ENCODE peak calls at places on chromosomes 7 and 10, in five cellular contexts. W is mammary epithelial cell, L is transverse colon, X is endodermal cell, E is mucosa of descending colon. M is an unnamed sample.

GRCh38 chr10:132738454-132739224 is 47.3 kb downstream of the NKX6-2 start:
- DNase-seq in W (no peak), L (no peak), X (no peak), E (no peak), M (no peak)

GRCh38 chr7:116863168-116863670 is 832 bp downstream of the CAPZA2 start:
- DNase-seq in W (peak; percentile 30), L (peak; percentile 23), X (peak; percentile 71), E (peak; percentile 37), M (no peak)

GRCh38 chr10:114526497-114527238 is 122.4 kb upstream of the AFAP1L2 start:
- DNase-seq in W (peak; percentile 91), L (peak; percentile 91), X (peak; percentile 95), E (peak; percentile 93), M (peak; percentile 31)

GRCh38 chr10:70201105-70201504 is 30.8 kb upstream of the SAR1A start:
- DNase-seq in W (no peak), L (no peak), X (no peak), E (no peak), M (no peak)

GRCh38 chr10:42367532-42368230 is 270.7 kb downstream of the ZNF33B start:
- DNase-seq in W (peak; percentile 94), L (peak; percentile 9), X (no peak), E (peak; percentile 76), M (peak; percentile 67)

GRCh38 chr7:66807736-66808135 is 67.2 kb downstream of the RABGEF1 start:
- DNase-seq in W (no peak), L (no peak), X (no peak), E (no peak), M (no peak)

GRCh38 chr10:119655566-119656001 is 4.4 kb downstream of the BAG3 start:
- DNase-seq in W (peak; percentile 85), L (peak; percentile 52), X (no peak), E (peak; percentile 29), M (no peak)

GRCh38 chr7:1873857-1874521 is 203.9 kb downstream of the ELFN1 start:
- DNase-seq in W (no peak), L (no peak), X (no peak), E (no peak), M (no peak)

GRCh38 chr10:115844592-115844991 is 428.4 kb downstream of the GFRA1 start:
- DNase-seq in W (no peak), L (no peak), X (no peak), E (no peak), M (no peak)

GRCh38 chr7:37921340-37921805 is 933 bp downstream of the EPDR1 start:
- DNase-seq in W (no peak), L (peak; percentile 45), X (peak; percentile 83), E (peak; percentile 28), M (no peak)

GRCh38 chr7:158000160-158000559 is 587.5 kb downstream of the PTPRN2 start:
- DNase-seq in W (no peak), L (no peak), X (no peak), E (no peak), M (no peak)

GRCh38 chr7:150404785-150405583 is 25.9 kb downstream of the ZNF775 start:
- DNase-seq in W (peak; percentile 70), L (peak; percentile 92), X (peak; percentile 94), E (peak; percentile 91), M (peak; percentile 54)

GRCh38 chr10:1120761-1121160 is 64.6 kb downstream of the WDR37 start:
- DNase-seq in W (no peak), L (no peak), X (no peak), E (no peak), M (no peak)

GRCh38 chr7:15315678-15316077 is 246.1 kb downstream of the AGMO start:
- DNase-seq in W (no peak), L (no peak), X (no peak), E (no peak), M (no peak)

GRCh38 chr7:138008588-138009349 is 6.9 kb upstream of the CREB3L2 start:
- DNase-seq in W (peak; percentile 53), L (peak; percentile 24), X (peak; percentile 67), E (peak; percentile 27), M (no peak)

GRCh38 chr7:106757846-106758245 is 96.9 kb upstream of the CCDC71L start:
- DNase-seq in W (no peak), L (peak; percentile 38), X (no peak), E (peak; percentile 41), M (no peak)

GRCh38 chr7:28748934-28749584 is 209.1 kb downstream of the TRIL start:
- DNase-seq in W (peak; percentile 82), L (no peak), X (peak; percentile 65), E (no peak), M (peak; percentile 18)

GRCh38 chr7:151553356-151553755 is 33.7 kb upstream of the RHEB start:
- DNase-seq in W (no peak), L (no peak), X (peak; percentile 62), E (no peak), M (no peak)

GRCh38 chr10:130756651-130757050 is 554.9 kb downstream of the TCERG1L start:
- DNase-seq in W (no peak), L (no peak), X (no peak), E (no peak), M (no peak)

GRCh38 chr10:132100556-132101349 is 35.0 kb downstream of the JAKMIP3 start:
- DNase-seq in W (no peak), L (no peak), X (peak; percentile 33), E (no peak), M (no peak)

DNA sequence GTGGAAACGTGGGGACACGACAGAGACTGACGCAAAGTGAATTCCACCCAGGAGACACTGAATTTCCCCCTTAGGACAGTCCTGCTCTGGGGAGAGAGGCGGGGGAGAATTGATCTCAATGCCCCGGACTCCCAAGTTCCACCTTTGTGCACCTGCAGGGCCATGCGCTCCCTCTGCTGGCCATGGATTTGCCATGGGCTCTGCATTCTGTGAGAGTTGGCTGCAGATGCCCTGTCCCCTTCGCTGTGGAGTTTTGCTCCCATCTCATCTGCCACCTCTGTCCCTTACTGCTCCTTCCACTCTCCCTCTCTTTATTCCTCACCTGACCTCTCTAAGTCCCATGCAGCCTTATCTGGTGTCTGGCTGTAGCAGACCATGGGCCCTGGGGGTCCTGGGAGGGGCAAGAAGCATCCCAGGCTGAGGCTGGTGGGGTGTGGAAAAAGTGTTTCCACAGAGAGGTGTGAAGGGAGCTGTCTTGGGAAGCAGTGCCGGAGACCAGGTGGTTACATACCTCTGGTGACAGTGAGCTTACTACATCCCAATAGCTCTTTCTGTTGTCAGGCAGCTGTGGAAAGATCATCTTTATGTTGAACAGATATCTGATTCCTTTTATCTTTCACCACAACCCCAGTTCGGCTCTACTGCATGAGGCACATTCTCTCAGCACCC is 14.3 kb downstream of the GHRHR start:
- DNase-seq in W (peak; percentile 21), L (peak; percentile 72), X (peak; percentile 91), E (peak; percentile 88), M (no peak)
- TF ChIP-seq CTCF in W (peak; percentile 53), L (peak; percentile 50), X (peak; percentile 86), E (peak; percentile 32), M (no peak)

DNA sequence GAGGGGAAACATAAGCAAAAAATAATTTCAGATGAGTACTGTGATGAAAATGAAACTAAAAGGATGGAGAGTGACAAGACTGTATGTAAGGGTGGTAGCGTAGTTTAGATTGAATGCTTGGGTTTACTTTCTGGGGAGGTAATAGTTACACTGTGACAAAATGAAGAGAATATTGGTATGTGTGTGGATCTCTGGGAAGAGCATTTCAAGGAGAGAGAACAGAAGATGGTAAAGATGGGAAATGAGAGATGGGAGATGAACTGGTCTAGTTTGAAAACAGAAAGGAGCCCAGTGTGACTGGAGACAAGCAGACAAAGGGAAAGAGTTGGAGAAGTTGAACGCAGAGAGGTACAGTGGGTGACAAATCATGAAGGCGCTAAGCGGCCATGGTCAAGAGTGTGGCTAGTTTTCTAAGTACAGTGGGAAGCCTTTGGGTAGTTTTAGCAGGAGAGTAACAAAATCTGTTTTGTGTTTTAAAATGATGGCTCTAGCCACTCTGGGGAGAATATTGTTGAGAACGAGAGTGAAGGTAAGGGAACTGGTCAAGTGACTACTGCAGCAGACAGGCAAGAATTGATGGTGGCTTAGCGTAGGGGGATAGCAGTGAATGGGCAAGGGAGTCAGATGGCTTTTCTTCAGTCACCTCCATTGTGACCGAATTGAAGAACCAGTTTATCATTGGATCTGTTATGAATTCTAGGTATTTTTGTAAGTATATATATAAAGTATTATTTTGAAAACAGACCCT is 22.6 kb downstream of the PALS2 start:
- DNase-seq in W (no peak), L (no peak), X (no peak), E (no peak), M (no peak)
- H3K4me3 ChIP-seq in W (no peak overlapping the region), L (no peak overlapping the region), X (no peak overlapping the region), E (no peak overlapping the region), M (no peak overlapping the region)

DNA sequence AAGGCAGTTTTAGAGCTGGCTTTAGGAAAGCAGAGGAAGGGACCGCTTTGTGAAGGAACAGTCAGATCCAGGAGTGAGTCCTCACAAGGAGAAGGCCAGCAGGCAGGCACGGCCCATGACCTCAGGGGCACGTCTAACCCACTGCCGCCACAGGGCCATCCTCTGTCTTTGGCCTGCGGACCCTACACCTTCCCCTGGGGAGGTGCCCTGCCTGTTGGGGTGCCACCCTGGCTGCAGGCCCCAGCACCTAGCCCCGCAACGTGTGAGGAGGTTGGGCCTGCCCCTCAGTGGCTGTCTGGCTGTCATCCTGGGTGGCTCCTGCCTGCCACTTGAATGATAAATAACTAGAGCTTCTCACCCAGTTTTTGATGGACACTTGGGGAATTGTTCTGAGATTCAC is 31.0 kb upstream of the TRIM8 start:
- DNase-seq in W (no peak), L (no peak), X (no peak), E (no peak), M (no peak)
- H3K4me1 ChIP-seq in W (peaks cover 10% of the 10 kb centered on the region), L (peaks cover 38% of the 10 kb centered on the region), X (peaks cover 11% of the 10 kb centered on the region), E (no peaks in the 10 kb centered on the region), M (peaks cover 11% of the 10 kb centered on the region)

DNA sequence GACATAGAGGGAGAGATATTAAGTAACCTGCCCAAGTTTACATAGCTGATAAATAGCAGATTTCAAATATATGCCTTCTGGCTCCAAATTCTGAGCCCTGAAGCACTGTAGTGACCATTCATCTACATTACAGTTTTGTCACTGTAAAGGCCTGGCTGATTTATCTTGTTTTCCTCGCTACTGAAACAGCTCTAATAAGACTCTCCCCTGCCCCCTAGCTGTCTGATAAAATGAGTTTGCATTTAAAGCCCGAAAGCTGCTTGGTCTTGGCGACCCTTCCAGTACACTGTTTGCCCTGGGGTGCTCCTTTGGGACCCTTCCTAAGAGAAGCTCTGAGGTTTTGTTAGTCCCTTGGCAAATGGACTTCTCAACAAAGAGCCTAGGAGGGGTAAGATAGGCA is 59.7 kb upstream of the RAB11FIP2 start:
- DNase-seq in W (peak; percentile 1), L (no peak), X (peak; percentile 69), E (peak; percentile 53), M (no peak)
- TF ChIP-seq CTCF in W (no peak), L (peak; percentile 17), X (peak; percentile 77), E (no peak), M (no peak)

GRCh38 chr7:65269150-65269856 is 104.4 kb upstream of the ZNF92 start:
- DNase-seq in W (peak; percentile 80), L (no peak), X (peak; percentile 99), E (peak; percentile 7), M (no peak)

GRCh38 chr7:65264258-65264657 is 109.4 kb upstream of the ZNF92 start:
- DNase-seq in W (no peak), L (no peak), X (no peak), E (no peak), M (no peak)

GRCh38 chr7:65265959-65266519 is 107.6 kb upstream of the ZNF92 start:
- DNase-seq in W (no peak), L (no peak), X (no peak), E (no peak), M (no peak)

GRCh38 chr7:65268782-65269149 is 104.9 kb upstream of the ZNF92 start:
- DNase-seq in W (no peak), L (no peak), X (no peak), E (no peak), M (no peak)
- H3K4me3 ChIP-seq in W (peak overlapping the region; percentile 38), L (no peak overlapping the region), X (no peak overlapping the region), E (no peak overlapping the region), M (peak overlapping the region; percentile 62)